ENCODE peak calls at places on chromosomes 13 and 19, in ten cellular contexts. X is ELF-1; W is progenitor cell of endocrine pancreas; S is NCI-H2081; D is fibroblast of lung; U is stimulated activated CD4-positive, alpha-beta T cell treated with anti-CD3 and anti-CD28 coated beads, Interleukin-1b, Interleukin-23, amount 100 ng/mL, for 24 hours; Y is uterus; B is fibroblast of mammary gland; M is GM20000; L is nucleus accumbens. O is an unnamed sample.

GRCh38 chr19:35856546-35857149 is at the start of gene KIRREL2:
- DNase-seq in X (no peak), W (peak), S (no peak), D (no peak), U (peak), Y (no peak), B (no peak), M (peak), L (no peak), O (no peak)

GRCh38 chr19:49453757-49454248 is 778 bp downstream of the ALDH16A1 start:
- DNase-seq in X (no peak), W (no peak), S (no peak), D (no peak), U (no peak), Y (no peak), B (no peak), M (peak), L (no peak), O (no peak)

GRCh38 chr19:44753932-44754742 is 5.6 kb downstream of the BCL3 start:
- DNase-seq in X (peak), W (no peak), S (peak), D (peak), U (peak), Y (peak), B (peak), M (peak), L (no peak), O (peak)

GRCh38 chr19:49331616-49332055 is 3.6 kb upstream of the CD37 start:
- DNase-seq in X (peak), W (no peak), S (no peak), D (peak), U (peak), Y (no peak), B (peak), M (peak), L (no peak), O (no peak)

GRCh38 chr19:43777163-43777700 is 3.5 kb downstream of the KCNN4 start:
- DNase-seq in X (no peak), W (no peak), S (no peak), D (peak), U (no peak), Y (no peak), B (no peak), M (peak), L (no peak), O (no peak)

GRCh38 chr19:43126720-43127119 is 44.2 kb upstream of the PSG2 start:
- DNase-seq in X (no peak), W (no peak), S (no peak), D (no peak), U (no peak), Y (no peak), B (no peak), M (no peak), L (no peak), O (no peak)

GRCh38 chr19:38211206-38211605 is 12.8 kb downstream of the DPF1 start:
- DNase-seq in X (no peak), W (no peak), S (no peak), D (no peak), U (no peak), Y (no peak), B (no peak), M (no peak), L (no peak), O (no peak)

GRCh38 chr19:6150289-6150688 is 14.8 kb downstream of the ACSBG2 start:
- DNase-seq in X (no peak), W (no peak), S (no peak), D (no peak), U (no peak), Y (no peak), B (no peak), M (no peak), L (no peak), O (no peak)

GRCh38 chr19:49157445-49158224 is at the start of gene TRPM4:
- DNase-seq in X (peak), W (peak), S (peak), D (peak), U (peak), Y (peak), B (peak), M (no peak), L (no peak), O (peak)

GRCh38 chr19:28422791-28423650 is 789.9 kb downstream of the UQCRFS1 start:
- DNase-seq in X (no peak), W (no peak), S (no peak), D (no peak), U (no peak), Y (no peak), B (no peak), M (no peak), L (no peak), O (no peak)

GRCh38 chr13:108276060-108276459 is 6.5 kb downstream of the TNFSF13B start:
- DNase-seq in X (no peak), W (no peak), S (no peak), D (no peak), U (no peak), Y (no peak), B (peak), M (no peak), L (no peak), O (no peak)

GRCh38 chr19:8391274-8392016 is 1.3 kb downstream of the RAB11B start:
- DNase-seq in X (no peak), W (no peak), S (no peak), D (no peak), U (no peak), Y (no peak), B (no peak), M (no peak), L (no peak), O (no peak)

GRCh38 chr19:13277104-13277809 is 127.0 kb downstream of the IER2 start:
- DNase-seq in X (peak), W (peak), S (peak), D (peak), U (peak), Y (peak), B (peak), M (peak), L (no peak), O (no peak)

GRCh38 chr13:102800145-102801041 is 1.5 kb downstream of the BIVM start:
- DNase-seq in X (peak), W (peak), S (peak), D (peak), U (peak), Y (peak), B (peak), M (peak), L (peak), O (peak)

GRCh38 chr13:42814868-42815267 is 33.5 kb downstream of the FAM216B start:
- DNase-seq in X (no peak), W (no peak), S (no peak), D (peak), U (no peak), Y (no peak), B (peak), M (no peak), L (no peak), O (no peak)

GRCh38 chr19:37872383-37872782 is 34.0 kb downstream of the WDR87 start:
- DNase-seq in X (no peak), W (no peak), S (no peak), D (peak), U (no peak), Y (no peak), B (peak), M (no peak), L (no peak), O (no peak)

GRCh38 chr19:55485439-55486011 is 537 bp downstream of the NAT14 start:
- DNase-seq in X (no peak), W (no peak), S (peak), D (no peak), U (no peak), Y (no peak), B (no peak), M (peak), L (no peak), O (no peak)

GRCh38 chr13:108104736-108105135 is 110.6 kb downstream of the LIG4 start:
- DNase-seq in X (no peak), W (no peak), S (no peak), D (no peak), U (no peak), Y (no peak), B (no peak), M (no peak), L (no peak), O (no peak)

GRCh38 chr13:99660101-99660500 is 158.8 kb downstream of the TM9SF2 start:
- DNase-seq in X (no peak), W (no peak), S (peak), D (no peak), U (no peak), Y (no peak), B (no peak), M (no peak), L (no peak), O (no peak)

GRCh38 chr19:46453661-46454060 is 17.7 kb downstream of the PNMA8A start:
- DNase-seq in X (no peak), W (no peak), S (no peak), D (no peak), U (no peak), Y (no peak), B (no peak), M (no peak), L (no peak), O (no peak)

GRCh38 chr13:37716395-37716794 is 117.8 kb upstream of the POSTN start:
- DNase-seq in X (no peak), W (no peak), S (no peak), D (peak), U (no peak), Y (no peak), B (no peak), M (no peak), L (no peak), O (no peak)

GRCh38 chr13:30257433-30258099 is 49.8 kb downstream of the KATNAL1 start:
- DNase-seq in X (peak), W (no peak), S (no peak), D (peak), U (no peak), Y (no peak), B (no peak), M (peak), L (no peak), O (no peak)

GRCh38 chr13:110037925-110038573 is 251.7 kb upstream of the IRS2 start:
- DNase-seq in X (no peak), W (no peak), S (no peak), D (no peak), U (no peak), Y (no peak), B (no peak), M (no peak), L (no peak), O (no peak)

GRCh38 chr13:80529734-80530133 is 188.8 kb upstream of the SPRY2 start:
- DNase-seq in X (no peak), W (no peak), S (no peak), D (peak), U (no peak), Y (no peak), B (peak), M (no peak), L (no peak), O (no peak)

GRCh38 chr19:33290082-33290815 is 12.1 kb downstream of the CEBPA start:
- DNase-seq in X (no peak), W (no peak), S (no peak), D (no peak), U (no peak), Y (no peak), B (no peak), M (no peak), L (no peak), O (no peak)

GRCh38 chr13:75479102-75479501 is 2.9 kb downstream of the TBC1D4 start:
- DNase-seq in X (no peak), W (no peak), S (no peak), D (no peak), U (no peak), Y (no peak), B (no peak), M (no peak), L (no peak), O (no peak)